ENCODE peak calls at places on chromosomes 3 and 15, in eight cellular contexts. K is tibial nerve, G is K562, I is SK-N-SH, E is ovary, J is esophagus muscularis mucosa, A is stomach, L is A549. C is an unnamed sample.

GRCh38 chr3:127149621-127150310 is 43.2 kb upstream of the PRR23E start:
- DNase-seq in G (no peak), L (no peak), K (no peak), I (no peak), A (peak), J (no peak), E (no peak), C (no peak)

GRCh38 chr3:10873415-10873814 is 57.4 kb downstream of the SLC6A11 start:
- DNase-seq in A (no peak), G (no peak), E (no peak), J (no peak), K (no peak), L (no peak), I (no peak), C (no peak)

GRCh38 chr3:187922704-187923393 is 177.6 kb upstream of the BCL6 start:
- DNase-seq in K (no peak), E (no peak), J (no peak), A (no peak), I (no peak), L (no peak), G (no peak), C (no peak)

GRCh38 chr15:101039461-101039860 is 120.3 kb downstream of the LRRK1 start:
- DNase-seq in I (no peak), G (no peak), L (no peak), E (no peak), K (no peak), A (no peak), J (no peak), C (peak)

GRCh38 chr3:195102609-195103467 is 168.1 kb downstream of the XXYLT1 start:
- DNase-seq in E (no peak), G (peak), A (no peak), J (no peak), I (no peak), K (peak), L (peak), C (peak)

GRCh38 chr3:31645233-31645632 is 112.5 kb downstream of the STT3B start:
- DNase-seq in L (no peak), J (no peak), E (no peak), I (no peak), A (no peak), G (no peak), K (no peak), C (no peak)

GRCh38 chr3:129021140-129021551 is 20.0 kb downstream of the EFCC1 start:
- DNase-seq in L (no peak), G (no peak), K (no peak), A (no peak), E (no peak), I (no peak), J (no peak), C (no peak)

GRCh38 chr3:197891-198491 is 1.4 kb downstream of the CHL1 start:
- DNase-seq in G (no peak), E (peak), J (no peak), I (peak), A (no peak), K (no peak), L (peak), C (no peak)

GRCh38 chr3:194069421-194070219 is 66.3 kb upstream of the HES1 start:
- DNase-seq in L (no peak), I (no peak), G (peak), E (no peak), A (no peak), K (no peak), J (no peak), C (no peak)

GRCh38 chr3:194075802-194076460 is 60.0 kb upstream of the HES1 start:
- DNase-seq in J (no peak), G (peak), I (no peak), A (peak), L (peak), K (no peak), E (no peak), C (no peak)

GRCh38 chr3:42701371-42702065 is 1.1 kb downstream of the HHATL start:
- DNase-seq in G (peak), K (no peak), L (peak), I (peak), J (no peak), A (peak), E (peak), C (peak)

GRCh38 chr3:113981803-113982202 is 34.0 kb downstream of the ZDHHC23 start:
- DNase-seq in L (no peak), K (no peak), I (no peak), E (no peak), A (no peak), J (no peak), G (no peak), C (no peak)
- TF ChIP-seq EP300 in L (no peak), K (no peak), I (no peak), E (no peak), A (no peak), J (no peak), G (no peak), C (no peak)

DNA sequence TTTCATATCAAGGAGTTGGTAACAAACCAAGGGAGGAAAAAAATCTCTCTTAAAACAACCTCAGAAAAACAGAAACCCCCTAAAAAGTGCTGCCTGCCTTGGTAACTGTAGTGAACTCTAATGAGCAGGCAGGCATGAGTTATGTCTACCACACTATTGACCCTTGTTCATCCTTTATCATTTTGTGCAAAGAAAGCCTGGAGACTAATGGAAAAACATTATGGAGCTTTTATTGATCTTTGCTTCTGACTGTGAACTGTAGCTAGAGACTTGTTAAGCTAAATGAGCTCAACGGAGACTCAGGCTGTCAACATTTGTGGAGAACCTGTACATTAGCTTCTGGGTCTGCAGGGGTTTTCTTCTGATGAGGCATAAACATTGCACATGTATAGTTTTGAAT is 15.7 kb upstream of the SPTSSB start:
- DNase-seq in K (no peak), L (no peak), G (no peak), E (no peak), J (no peak), A (no peak), I (no peak), C (no peak)
- TF ChIP-seq EP300 in K (no peak), L (no peak), G (no peak), E (no peak), J (no peak), A (no peak), I (no peak), C (no peak)

DNA sequence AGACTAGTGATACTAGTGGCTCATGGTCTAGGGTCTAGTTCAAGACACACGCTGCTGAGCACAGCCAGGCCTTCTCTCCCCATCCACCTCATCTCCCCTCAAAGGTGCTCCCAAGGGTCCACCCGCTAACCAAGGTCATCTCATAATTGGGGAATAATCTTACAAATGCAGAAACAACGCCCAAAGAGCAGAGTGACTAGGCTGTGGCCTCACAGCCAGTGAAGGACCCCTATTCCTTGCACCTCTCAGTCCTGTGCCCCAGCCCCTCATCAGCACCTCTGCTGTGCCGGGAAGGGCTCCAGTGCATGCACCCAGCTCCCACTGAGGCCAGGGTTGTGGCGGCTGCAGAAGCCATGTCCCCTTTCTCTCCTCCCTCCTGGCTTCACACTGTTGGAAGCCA is 286.9 kb downstream of the UACA start:
- DNase-seq in K (no peak), G (no peak), J (no peak), L (no peak), I (no peak), E (no peak), A (no peak), C (no peak)
- TF ChIP-seq EP300 in K (no peak), G (no peak), J (no peak), L (no peak), I (no peak), E (no peak), A (no peak), C (no peak)

GRCh38 chr3:160226740-160227048 is 1.5 kb downstream of the C3orf80 start:
- DNase-seq in J (no peak), I (peak), G (no peak), A (no peak), L (no peak), E (no peak), K (no peak), C (no peak)
- TF ChIP-seq EP300 in J (no peak), I (no peak), G (no peak), A (no peak), L (no peak), E (no peak), K (no peak), C (no peak)

DNA sequence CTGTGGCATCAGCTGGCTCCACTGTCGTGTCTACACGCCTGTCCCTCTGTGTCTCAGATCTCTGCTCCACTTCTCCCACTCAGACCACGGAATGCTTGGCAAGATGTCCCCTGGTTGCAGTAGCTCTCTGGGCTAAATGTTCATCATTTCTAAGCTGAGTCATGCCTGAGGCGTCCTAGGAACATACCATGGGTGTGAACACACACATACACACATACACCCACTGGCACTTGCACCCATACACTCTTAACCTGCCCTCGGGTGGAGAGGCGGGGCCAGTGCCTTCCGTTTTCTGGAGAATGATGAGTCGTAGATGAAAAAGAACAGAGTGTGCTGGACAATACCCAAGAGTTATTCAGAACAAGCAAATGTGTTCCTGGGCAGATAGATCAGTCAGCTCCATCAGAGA is 72.4 kb downstream of the SENP2 start:
- DNase-seq in J (peak), I (no peak), K (peak), E (peak), A (peak), G (no peak), L (peak), C (peak)
- TF ChIP-seq EP300 in J (no peak), I (peak), K (peak), E (peak), A (no peak), G (no peak), L (no peak), C (peak)

GRCh38 chr15:71048913-71049675 is 66.2 kb upstream of the THSD4 start:
- DNase-seq in L (no peak), E (no peak), K (no peak), I (no peak), G (no peak), J (no peak), A (no peak), C (no peak)
- TF ChIP-seq EP300 in L (no peak), E (no peak), K (no peak), I (peak), G (no peak), J (no peak), A (no peak), C (no peak)

GRCh38 chr3:71371282-71371681 is 212.2 kb downstream of the FOXP1 start:
- DNase-seq in L (no peak), J (peak), I (no peak), E (no peak), G (no peak), K (no peak), A (no peak), C (no peak)
- TF ChIP-seq EP300 in L (no peak), J (no peak), I (no peak), E (no peak), G (no peak), K (no peak), A (no peak), C (no peak)

C was measured in transverse colon.